ENCODE peak calls at places on chromosomes 7 and 10, in five cellular contexts. I, T, F, M and Q are unnamed samples.
A peak's percentile ranks its signal among the peaks of the same experiment; 100 is the strongest.

GRCh38 chr10:70518695-70519094 is 40.1 kb downstream of the PALD1 start:
- DNase-seq in T (no peak), M (peak; percentile 54), I (no peak), F (no peak), Q (peak; percentile 43)

GRCh38 chr7:155360495-155361362 is 63.1 kb downstream of the INSIG1 start:
- DNase-seq in F (no peak), M (no peak), I (no peak), T (peak; percentile 50), Q (no peak)

GRCh38 chr7:135994466-135995205 is 17.5 kb upstream of the MTPN start:
- DNase-seq in F (peak; percentile 35), I (no peak), T (no peak), M (no peak), Q (peak; percentile 28)

GRCh38 chr7:151626422-151627115 is 106.9 kb upstream of the RHEB start:
- DNase-seq in F (peak; percentile 45), I (no peak), M (no peak), T (peak; percentile 37), Q (peak; percentile 41)

GRCh38 chr10:131117416-131118212 is 193.9 kb downstream of the TCERG1L start:
- DNase-seq in I (no peak), M (no peak), F (no peak), T (no peak), Q (no peak)

GRCh38 chr7:67523706-67524105 is 527.1 kb downstream of the TYW1 start:
- DNase-seq in F (no peak), T (no peak), M (no peak), I (no peak), Q (no peak)

GRCh38 chr10:132725202-132725601 is 60.7 kb downstream of the NKX6-2 start:
- DNase-seq in F (no peak), T (no peak), M (no peak), I (no peak), Q (no peak)

GRCh38 chr10:71084061-71084817 is 128.1 kb upstream of the UNC5B start:
- DNase-seq in T (no peak), M (no peak), F (no peak), I (no peak), Q (no peak)

GRCh38 chr10:48740023-48740707 is 55.5 kb downstream of the WDFY4 start:
- DNase-seq in T (no peak), M (no peak), I (no peak), F (no peak), Q (no peak)

GRCh38 chr7:34277016-34277800 is 371.9 kb downstream of the BMPER start:
- DNase-seq in T (no peak), I (no peak), F (no peak), M (peak; percentile 84), Q (peak; percentile 43)

GRCh38 chr10:128456271-128456670 is 330.0 kb upstream of the MKI67 start:
- DNase-seq in T (no peak), M (no peak), F (no peak), I (no peak), Q (no peak)

GRCh38 chr7:105691692-105692564 is 110.6 kb upstream of the EFCAB10 start:
- DNase-seq in F (peak; percentile 75), T (peak; percentile 28), M (peak; percentile 95), I (no peak), Q (no peak)

GRCh38 chr10:48606530-48607355 is 1.9 kb upstream of the ARHGAP22 start:
- DNase-seq in T (no peak), I (no peak), F (no peak), M (peak; percentile 94), Q (peak; percentile 98)

GRCh38 chr10:125064681-125065492 is 95.5 kb downstream of the CTBP2 start:
- DNase-seq in F (peak; percentile 61), M (no peak), I (peak; percentile 95), T (peak; percentile 90), Q (peak; percentile 59)

GRCh38 chr10:125062244-125063208 is 97.8 kb downstream of the CTBP2 start:
- DNase-seq in M (no peak), I (no peak), T (no peak), F (no peak), Q (no peak)

GRCh38 chr10:125060851-125061556 is 99.4 kb downstream of the CTBP2 start:
- DNase-seq in T (peak; percentile 73), M (peak; percentile 80), I (no peak), F (peak; percentile 88), Q (peak; percentile 80)

GRCh38 chr10:125061557-125062243 is 98.7 kb downstream of the CTBP2 start:
- DNase-seq in F (no peak), T (peak; percentile 64), I (no peak), M (no peak), Q (no peak)

DNA sequence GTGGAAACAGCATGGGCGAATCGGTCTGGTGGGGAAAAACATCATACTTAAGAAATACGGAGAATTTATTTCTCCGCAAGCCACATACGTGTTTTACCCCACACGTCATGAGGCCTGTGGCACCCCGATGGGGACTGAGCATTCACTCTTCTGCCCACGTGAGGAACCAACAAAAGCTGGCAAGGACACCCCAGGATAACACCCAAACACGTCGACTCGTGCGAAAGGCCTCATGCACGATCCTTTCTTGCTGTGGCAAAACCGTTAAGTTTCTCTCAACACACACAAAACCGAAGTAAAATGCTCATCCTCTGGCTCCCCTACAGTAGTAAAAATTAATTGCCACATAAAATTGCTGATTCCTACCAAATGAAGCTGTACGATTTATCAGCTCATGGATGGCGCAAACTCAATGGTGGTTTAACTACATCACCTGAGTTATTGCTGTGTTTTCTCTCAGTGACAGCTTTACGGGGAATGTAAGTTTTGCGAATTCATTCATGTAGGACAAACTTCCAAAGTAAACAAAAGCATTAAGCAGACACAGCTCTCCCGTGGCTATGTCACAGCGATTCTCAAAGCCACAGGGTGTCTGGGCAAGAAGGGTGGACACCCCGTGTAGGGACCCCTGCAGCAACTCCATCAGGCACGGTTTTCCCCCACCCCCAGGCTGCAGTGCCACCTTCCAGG is 97.0 kb downstream of the CTBP2 start:
- DNase-seq in F (no peak), I (no peak), T (no peak), M (no peak), Q (peak; percentile 39)
- H3K4me1 ChIP-seq in F (peaks cover 36% of the 10 kb centered on the region), I (peaks cover 33% of the 10 kb centered on the region), T (peaks cover 65% of the 10 kb centered on the region), M (peaks cover 34% of the 10 kb centered on the region), Q (peaks cover 57% of the 10 kb centered on the region)

GRCh38 chr10:79402951-79403350 is 42.5 kb downstream of the ZCCHC24 start:
- DNase-seq in T (no peak), I (no peak), F (no peak), M (no peak), Q (no peak)

GRCh38 chr10:79403441-79404230 is 41.8 kb downstream of the ZCCHC24 start:
- DNase-seq in T (no peak), M (peak; percentile 34), I (no peak), F (no peak), Q (peak; percentile 56)

GRCh38 chr10:79405221-79405994 is 40.0 kb downstream of the ZCCHC24 start:
- DNase-seq in T (no peak), M (no peak), I (no peak), F (peak; percentile 61), Q (peak; percentile 68)

GRCh38 chr10:79404690-79405131 is 40.7 kb downstream of the ZCCHC24 start:
- DNase-seq in T (no peak), I (no peak), F (no peak), M (no peak), Q (peak; percentile 30)

DNA sequence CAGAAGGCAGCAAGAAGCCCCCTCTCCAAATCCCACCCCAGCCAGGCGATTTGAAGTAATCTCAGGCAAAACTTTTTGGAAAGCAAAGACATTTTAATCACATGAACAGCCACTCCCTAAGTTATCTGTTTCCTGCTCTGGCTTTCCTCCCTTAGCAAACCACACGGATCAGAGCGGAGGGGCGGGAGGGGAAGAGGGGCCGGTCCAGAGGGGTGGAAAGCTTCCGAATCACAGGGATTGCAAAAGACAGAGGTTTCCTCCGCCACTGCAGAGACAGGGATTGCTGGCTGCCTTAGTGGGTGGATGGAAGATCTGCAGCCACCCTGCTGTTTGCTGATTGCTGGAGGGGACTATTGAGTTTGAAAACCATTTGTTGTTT is 41.2 kb downstream of the ZCCHC24 start:
- DNase-seq in I (no peak), T (no peak), F (peak; percentile 81), M (peak; percentile 11), Q (peak; percentile 94)
- H3K4me1 ChIP-seq in I (no peaks in the 10 kb centered on the region), T (no peaks in the 10 kb centered on the region), F (peaks cover 94% of the 10 kb centered on the region), M (peaks cover 22% of the 10 kb centered on the region), Q (peaks cover 85% of the 10 kb centered on the region)

GRCh38 chr7:5295039-5296014 is 12.6 kb downstream of the SLC29A4 start:
- DNase-seq in I (no peak), T (no peak), M (no peak), F (no peak), Q (no peak)
- H3K4me1 ChIP-seq in I (peaks cover 3% of the 10 kb centered on the region), T (peaks cover 5% of the 10 kb centered on the region), M (no peaks in the 10 kb centered on the region), F (no peaks in the 10 kb centered on the region), Q (peaks cover 6% of the 10 kb centered on the region)

GRCh38 chr10:52906046-52906445 is 133.5 kb upstream of the MBL2 start:
- DNase-seq in M (no peak), F (no peak), T (no peak), I (no peak), Q (no peak)
- H3K4me1 ChIP-seq in M (no peaks in the 10 kb centered on the region), F (no peaks in the 10 kb centered on the region), T (no peaks in the 10 kb centered on the region), I (peaks cover 6% of the 10 kb centered on the region), Q (peaks cover 1% of the 10 kb centered on the region)

DNA sequence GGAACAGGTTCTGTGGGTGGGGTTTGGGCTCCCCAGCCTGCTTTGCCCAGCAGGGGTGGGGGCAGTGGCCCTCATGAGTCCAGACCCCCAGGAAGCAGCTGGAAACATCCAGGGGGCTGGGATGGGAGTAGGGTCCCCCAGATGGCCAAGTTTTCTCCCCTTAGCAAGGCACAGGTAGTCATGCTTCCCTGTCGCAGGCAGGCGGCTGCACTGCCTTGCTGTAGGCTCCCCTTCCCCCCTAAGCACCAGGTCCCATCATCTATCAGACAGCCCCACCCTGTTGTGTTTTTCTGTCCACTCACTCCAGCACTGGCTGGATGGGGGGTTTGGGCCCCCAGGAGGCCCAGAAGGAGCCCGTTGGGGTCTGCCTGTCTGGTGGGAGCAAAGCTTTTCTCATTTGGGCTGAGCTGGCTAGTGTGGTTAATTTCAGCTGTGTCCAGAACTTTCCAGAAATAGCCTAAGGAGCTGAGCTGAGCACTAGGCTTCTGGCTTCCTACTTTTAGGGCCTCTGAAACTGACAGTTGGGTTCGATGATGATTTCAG is 7.9 kb downstream of the BRI3 start:
- DNase-seq in F (no peak), M (no peak), T (no peak), I (no peak), Q (no peak)
- H3K4me1 ChIP-seq in F (peaks cover 21% of the 10 kb centered on the region), M (peaks cover 24% of the 10 kb centered on the region), T (peaks cover 1% of the 10 kb centered on the region), I (no peaks in the 10 kb centered on the region), Q (peaks cover 46% of the 10 kb centered on the region)

DNA sequence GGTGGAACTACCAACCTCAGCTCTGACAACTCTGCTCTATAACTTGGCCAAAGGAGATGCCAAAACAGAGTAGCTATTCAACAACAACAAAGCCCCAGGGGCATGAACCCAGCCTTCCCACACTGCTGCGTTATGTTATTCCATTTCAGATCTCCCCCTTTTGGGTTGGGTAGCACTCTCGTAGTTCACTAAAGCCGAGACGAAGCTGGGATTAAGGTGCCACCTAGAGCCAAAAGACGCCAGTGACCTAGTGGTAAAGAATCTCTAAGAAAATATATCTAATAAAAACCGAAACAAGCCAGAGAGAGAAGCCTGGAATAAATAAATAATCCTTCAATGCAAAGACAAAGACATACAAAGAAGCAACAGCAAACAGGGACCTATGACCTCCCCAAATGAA is 217.3 kb downstream of the HERPUD2 start:
- DNase-seq in F (no peak), I (no peak), T (no peak), M (no peak), Q (no peak)
- H3K4me1 ChIP-seq in F (no peaks in the 10 kb centered on the region), I (no peaks in the 10 kb centered on the region), T (no peaks in the 10 kb centered on the region), M (no peaks in the 10 kb centered on the region), Q (no peaks in the 10 kb centered on the region)